ENCODE peak calls at places on chromosomes 16 and 17, in six cellular contexts. G, N, X, L, T and Q are unnamed samples. For H3K4me1, the result is how much of the 10 kb centered on the place peaks cover.

GRCh38 chr16:17258848-17259713 is 211.7 kb downstream of the XYLT1 start:
- DNase-seq in G (no peak), X (no peak), L (peak), N (peak), T (no peak), Q (no peak)

GRCh38 chr16:65333298-65333697 is 211.4 kb upstream of the CDH11 start:
- DNase-seq in L (no peak), N (no peak), T (no peak), X (peak), G (no peak), Q (no peak)

GRCh38 chr16:66020642-66021041 is 345.8 kb upstream of the CDH5 start:
- DNase-seq in N (peak), T (peak), L (no peak), G (no peak), X (no peak), Q (no peak)

GRCh38 chr16:84735846-84736586 is 36.2 kb downstream of the USP10 start:
- DNase-seq in L (no peak), X (no peak), N (no peak), G (no peak), T (peak), Q (no peak)

GRCh38 chr17:44374306-44375195 is 10.9 kb upstream of the FAM171A2 start:
- DNase-seq in N (no peak), T (no peak), L (no peak), G (no peak), X (no peak), Q (no peak)

GRCh38 chr17:78357177-78357586 is 2.7 kb downstream of the SOCS3 start:
- DNase-seq in T (peak), X (peak), G (peak), N (peak), L (no peak), Q (peak)

GRCh38 chr16:3578610-3579551 is 1.7 kb upstream of the NLRC3 start:
- DNase-seq in T (no peak), G (peak), L (no peak), X (no peak), N (no peak), Q (no peak)

GRCh38 chr17:731943-732787 is at the start of gene TLCD3A:
- DNase-seq in G (peak), T (peak), X (peak), N (peak), L (peak), Q (peak)

GRCh38 chr16:66427036-66427446 is at the start of gene BEAN1:
- DNase-seq in G (no peak), T (peak), N (no peak), X (no peak), L (no peak), Q (no peak)

GRCh38 chr17:47712330-47713023 is 18.5 kb downstream of the TBKBP1 start:
- DNase-seq in N (no peak), G (no peak), L (no peak), X (no peak), T (no peak), Q (no peak)
- H3K4me1 ChIP-seq in N (under half), G (under half), L (under half), X (under half), T (under half), Q (under half)

DNA sequence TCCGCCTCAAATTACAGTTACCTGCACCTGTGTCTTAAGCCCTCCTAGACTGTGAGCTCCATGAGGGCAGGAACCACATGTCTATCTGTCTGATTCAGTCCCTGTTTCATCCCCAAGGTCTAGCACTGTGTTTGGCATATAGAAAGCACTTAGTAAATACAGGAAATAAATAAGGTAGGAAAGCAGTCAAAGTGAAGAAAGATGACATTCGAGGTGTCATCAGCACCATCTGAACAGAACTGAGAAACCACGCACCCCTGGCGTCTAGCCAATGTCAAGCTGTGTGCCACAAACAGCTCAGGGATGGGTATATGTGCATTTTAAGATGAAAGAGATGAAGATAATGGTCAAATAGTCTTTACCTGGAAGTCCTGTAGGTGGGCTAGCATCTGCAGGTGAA is 79.6 kb upstream of the ATP2A3 start:
- DNase-seq in T (no peak), L (no peak), G (no peak), X (no peak), N (no peak), Q (no peak)
- H3K27ac ChIP-seq in T (no peak), L (no peak), G (no peak), X (no peak), N (no peak), Q (no peak)

DNA sequence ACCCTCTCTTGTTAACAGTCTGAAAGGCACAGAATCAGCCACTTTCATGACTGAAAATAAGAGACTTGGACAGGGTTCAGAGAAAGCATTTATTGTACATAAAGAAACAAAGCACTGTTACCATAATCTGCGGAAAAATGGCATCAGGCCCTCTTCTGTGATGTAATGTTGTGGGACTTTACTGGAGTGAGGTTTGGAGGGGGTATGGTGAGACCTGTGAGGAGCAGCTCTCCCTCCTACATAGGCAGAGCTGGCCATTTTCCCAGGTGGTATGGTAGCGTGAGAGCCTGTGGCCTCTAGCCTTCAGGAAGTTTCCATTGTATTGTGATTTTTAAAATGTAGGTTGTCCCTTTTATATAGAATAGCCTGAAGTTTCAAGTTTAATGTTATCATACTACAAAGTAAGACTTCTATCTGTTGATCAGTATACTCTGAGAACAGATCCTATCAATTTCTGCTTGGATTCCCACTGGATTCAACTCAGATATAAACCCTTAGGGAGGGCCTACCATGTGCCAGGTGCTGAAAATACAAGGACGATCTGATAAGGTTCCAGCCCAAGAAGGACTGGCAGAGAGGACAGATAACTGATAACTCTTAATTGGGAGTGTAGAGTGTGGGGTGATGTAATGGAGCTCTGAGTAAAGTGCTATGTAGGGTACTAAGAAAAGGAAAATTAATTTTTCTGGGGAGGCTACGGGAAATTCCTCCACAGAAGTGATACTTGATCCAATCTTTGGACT is 4.1 kb upstream of the YPEL2 start:
- DNase-seq in N (no peak), G (no peak), T (no peak), X (no peak), L (no peak), Q (no peak)
- H3K4me1 ChIP-seq in N (under half), G (under half), T (under half), X (under half), L (under half), Q (under half)

GRCh38 chr16:54282202-54282922 is 4.2 kb downstream of the IRX3 start:
- DNase-seq in X (peak), L (no peak), T (peak), N (peak), G (peak), Q (no peak)
- H3K27ac ChIP-seq in X (no peak), L (no peak), T (no peak), N (peak), G (no peak), Q (no peak)

DNA sequence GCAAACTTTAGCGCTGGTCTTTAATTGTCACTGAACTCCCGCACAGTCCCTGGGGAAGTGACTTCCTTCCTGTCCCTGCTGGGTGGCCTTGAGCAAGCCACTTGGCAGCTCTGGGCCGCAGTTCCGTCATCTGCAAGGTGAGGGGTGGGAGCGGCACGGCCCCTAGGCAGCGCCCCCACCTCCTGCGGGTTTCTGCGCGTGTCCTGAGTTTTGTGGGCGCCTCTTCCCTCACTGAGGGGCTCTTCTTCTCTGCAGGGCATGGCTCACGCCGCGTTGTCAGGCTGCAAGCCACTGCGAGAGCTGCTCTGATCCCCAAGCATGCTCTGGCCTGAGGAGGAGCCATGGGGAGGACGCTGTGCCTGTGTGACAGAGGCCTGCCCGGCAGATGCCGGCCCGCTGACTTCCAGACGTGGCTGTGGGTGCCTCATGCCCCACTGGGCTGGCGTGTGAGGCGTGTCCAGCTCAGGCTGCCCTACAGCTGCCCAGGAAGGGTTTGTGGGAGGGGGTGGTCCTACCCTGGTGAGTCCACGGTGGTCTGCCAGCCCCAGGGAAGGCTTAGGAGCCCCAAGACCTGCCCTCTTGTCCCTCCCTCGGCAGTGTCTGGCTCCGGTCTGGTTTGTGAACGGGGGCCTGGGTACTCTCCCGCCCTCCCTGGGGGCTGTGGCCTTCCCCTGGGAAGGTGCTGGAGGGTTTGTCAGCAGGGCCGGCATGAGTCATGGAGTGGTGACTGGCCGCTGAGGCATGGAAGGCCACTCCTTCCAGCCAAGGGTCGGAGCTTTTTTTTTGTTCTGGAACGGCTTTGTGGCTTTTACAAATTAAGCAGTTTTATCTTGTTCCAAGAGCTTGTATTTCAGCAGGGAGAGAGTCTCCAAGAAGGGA is 182.0 kb downstream of the SEC14L1 start:
- DNase-seq in G (peak), L (peak), X (peak), N (peak), T (peak), Q (peak)
- H3K4me1 ChIP-seq in G (half or more), L (under half), X (under half), N (half or more), T (half or more), Q (half or more)

GRCh38 chr16:30668393-30668792 is 10.2 kb downstream of the FBRS start:
- DNase-seq in T (no peak), X (no peak), L (no peak), N (no peak), G (no peak), Q (no peak)
- H3K27ac ChIP-seq in T (no peak), X (no peak), L (no peak), N (no peak), G (no peak), Q (no peak)

DNA sequence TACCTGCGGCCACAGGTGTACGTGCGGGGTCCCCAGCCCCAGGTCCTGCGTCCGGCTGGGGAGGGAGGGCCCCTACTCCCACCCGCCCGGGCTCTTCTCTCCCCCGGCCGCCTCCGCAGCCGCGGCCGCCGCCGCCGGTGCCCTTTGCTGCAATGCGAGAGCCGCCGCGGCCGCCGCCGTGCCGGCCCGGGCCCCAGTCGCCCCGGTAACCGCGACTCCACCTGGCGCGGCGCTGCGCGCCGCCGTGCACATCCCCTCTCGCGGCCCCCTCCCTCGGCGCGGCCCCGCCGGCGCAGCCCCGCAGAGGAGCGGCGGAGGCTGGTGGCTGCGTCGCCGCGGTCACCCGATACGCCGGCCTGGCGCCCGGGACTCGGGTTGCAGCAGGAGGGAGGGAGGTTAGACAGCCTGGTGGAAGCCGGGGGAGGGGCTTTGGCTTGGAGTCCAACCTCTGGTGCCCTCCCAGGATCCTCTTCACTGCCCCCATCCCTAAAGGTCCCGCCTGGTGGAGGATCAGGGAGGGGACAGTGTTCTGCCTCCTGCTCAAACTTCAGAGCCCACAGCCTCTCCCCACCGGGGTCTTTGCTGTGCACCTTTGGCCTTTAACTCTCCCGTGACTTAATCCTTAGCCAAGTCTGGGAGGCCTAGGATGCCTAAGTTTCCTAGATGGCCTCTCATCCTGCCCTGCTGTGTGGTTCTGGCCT is 32.9 kb downstream of the SRCIN1 start:
- DNase-seq in T (peak), G (no peak), N (peak), L (no peak), X (no peak), Q (no peak)
- H3K4me1 ChIP-seq in T (under half), G (under half), N (under half), L (under half), X (under half), Q (under half)

GRCh38 chr17:19262650-19263620 is 25.8 kb downstream of the EPN2 start:
- DNase-seq in X (no peak), L (no peak), N (no peak), T (no peak), G (no peak), Q (no peak)

GRCh38 chr17:19263621-19264010 is 26.4 kb downstream of the EPN2 start:
- DNase-seq in N (no peak), L (peak), G (peak), T (peak), X (peak), Q (peak)

GRCh38 chr17:19265755-19266154 is 28.6 kb downstream of the EPN2 start:
- DNase-seq in N (no peak), G (no peak), L (no peak), T (no peak), X (no peak), Q (no peak)

GRCh38 chr17:19264277-19264676 is 27.1 kb downstream of the EPN2 start:
- DNase-seq in L (no peak), T (no peak), G (no peak), X (no peak), N (no peak), Q (no peak)

DNA sequence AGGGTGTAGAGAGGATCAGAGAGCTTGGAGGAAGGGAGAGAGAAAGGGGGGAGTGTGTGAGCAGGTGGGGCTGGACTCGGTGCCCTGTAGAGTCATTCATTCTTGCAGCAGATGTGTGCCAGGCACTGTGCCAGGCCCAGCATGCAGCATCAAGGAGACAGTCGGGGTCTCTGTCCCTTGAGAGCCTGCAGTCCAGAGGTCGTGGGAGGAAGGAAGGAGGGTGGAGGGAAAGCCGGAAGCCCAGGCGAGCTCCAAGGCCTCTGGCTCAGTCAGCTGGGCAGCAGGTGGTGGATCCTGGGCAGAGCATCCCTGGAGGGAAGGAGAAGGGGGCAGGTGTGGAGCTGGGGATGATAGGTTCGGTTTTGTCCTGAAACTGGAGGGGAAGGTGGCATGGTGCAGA is 27.5 kb downstream of the EPN2 start:
- DNase-seq in L (no peak), X (no peak), G (no peak), N (no peak), T (no peak), Q (no peak)
- H3K27ac ChIP-seq in L (peak), X (no peak), G (peak), N (no peak), T (no peak), Q (no peak)

DNA sequence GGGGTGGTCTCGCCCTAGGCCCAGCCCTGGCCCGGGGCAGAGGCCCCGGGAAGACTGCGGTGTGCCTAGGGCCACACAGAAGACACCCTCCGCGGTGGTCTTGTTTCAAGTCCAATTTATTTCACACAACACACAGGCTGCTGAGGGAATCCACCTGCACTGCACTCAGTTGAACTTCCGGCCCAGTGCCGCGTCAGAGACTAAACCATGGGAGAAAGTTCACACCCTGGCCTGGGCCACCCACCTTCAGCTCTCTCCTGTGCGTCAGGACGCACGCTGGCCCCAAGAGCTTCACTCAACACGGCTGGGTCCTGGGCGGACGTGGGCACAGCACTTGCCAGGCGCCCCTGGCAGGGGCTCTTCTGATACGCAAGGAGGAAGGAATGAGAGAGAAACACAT is 58.1 kb downstream of the KLHDC4 start:
- DNase-seq in G (no peak), T (no peak), X (no peak), N (no peak), L (no peak), Q (no peak)
- H3K4me1 ChIP-seq in G (under half), T (under half), X (under half), N (under half), L (under half), Q (under half)

GRCh38 chr16:75304521-75305363 is 53.3 kb upstream of the BCAR1 start:
- DNase-seq in N (peak), G (no peak), L (peak), T (peak), X (peak), Q (peak)
- H3K27ac ChIP-seq in N (peak), G (peak), L (peak), T (peak), X (no peak), Q (peak)